ENCODE peak calls at places on chromosomes 16 and 17, in five cellular contexts. A is CD8-positive, alpha-beta memory T cell; Q is GM23248; L is CD4-positive, CD25-positive, alpha-beta regulatory T cell; G is aorta. P is an unnamed sample.

GRCh38 chr16:1688807-1689560 is 10.9 kb downstream of the JPT2 start:
- DNase-seq in G (no peak), A (no peak), L (no peak), Q (no peak), P (no peak)

GRCh38 chr16:70665806-70666735 is 19.7 kb downstream of the IL34 start:
- DNase-seq in L (no peak), A (no peak), Q (no peak), G (peak; percentile 65), P (peak; percentile 42)

GRCh38 chr17:4155980-4156620 is 13.1 kb downstream of the CYB5D2 start:
- DNase-seq in A (no peak), L (no peak), G (no peak), Q (no peak), P (peak; percentile 16)

GRCh38 chr17:75927286-75927922 is 13.4 kb downstream of the FBF1 start:
- DNase-seq in A (no peak), G (no peak), L (no peak), Q (peak; percentile 38), P (peak; percentile 92)

GRCh38 chr16:23225109-23225508 is 42.6 kb downstream of the SCNN1G start:
- DNase-seq in Q (no peak), L (no peak), G (no peak), A (no peak), P (no peak)

GRCh38 chr16:61581417-61582046 is 454.7 kb downstream of the CDH8 start:
- DNase-seq in G (peak; percentile 66), Q (no peak), A (no peak), L (no peak), P (peak; percentile 3)

GRCh38 chr17:15157051-15157450 is 108.1 kb downstream of the PMP22 start:
- DNase-seq in Q (peak; percentile 75), G (no peak), L (no peak), A (no peak), P (no peak)

GRCh38 chr16:87410958-87411357 is 18.8 kb downstream of the MAP1LC3B start:
- DNase-seq in Q (no peak), A (no peak), G (no peak), L (no peak), P (peak; percentile 77)

GRCh38 chr17:82200743-82201497 is 11.7 kb downstream of the CCDC57 start:
- DNase-seq in G (no peak), Q (no peak), A (peak; percentile 55), L (peak; percentile 50), P (no peak)

GRCh38 chr17:30920282-30920681 is 1.5 kb upstream of the ADAP2 start:
- DNase-seq in L (no peak), Q (peak; percentile 30), A (no peak), G (peak; percentile 37), P (peak; percentile 80)

GRCh38 chr17:7573324-7574080 is 5.9 kb upstream of the CD68 start:
- DNase-seq in Q (peak; percentile 95), L (peak; percentile 87), G (peak; percentile 96), A (peak; percentile 89), P (peak; percentile 98)

GRCh38 chr17:12618557-12618956 is 47.1 kb upstream of the MYOCD start:
- DNase-seq in L (no peak), A (no peak), Q (peak; percentile 23), G (no peak), P (no peak)

GRCh38 chr17:28033972-28034714 is 8.3 kb upstream of the NLK start:
- DNase-seq in G (no peak), Q (peak; percentile 93), L (no peak), A (no peak), P (no peak)

GRCh38 chr17:62921837-62922236 is 44.2 kb upstream of the TANC2 start:
- DNase-seq in Q (no peak), L (no peak), G (no peak), A (no peak), P (no peak)

GRCh38 chr16:85210423-85211169 is 98.3 kb upstream of the CIBAR2 start:
- DNase-seq in Q (peak; percentile 89), A (no peak), G (no peak), L (no peak), P (no peak)

GRCh38 chr16:23254338-23254737 is 47.8 kb upstream of the SCNN1B start:
- DNase-seq in L (no peak), A (no peak), Q (peak; percentile 66), G (no peak), P (no peak)

GRCh38 chr17:29150191-29150590 is 30.0 kb downstream of the MYO18A start:
- DNase-seq in G (no peak), A (no peak), L (no peak), Q (no peak), P (no peak)

GRCh38 chr16:85104821-85105391 is 7.4 kb downstream of the CIBAR2 start:
- DNase-seq in G (no peak), L (no peak), Q (no peak), A (peak; percentile 12), P (no peak)

GRCh38 chr17:71084219-71084618 is 914.9 kb downstream of the KCNJ2 start:
- DNase-seq in A (no peak), G (no peak), L (no peak), Q (peak; percentile 35), P (peak; percentile 36)

GRCh38 chr16:85557976-85558589 is 55.0 kb upstream of the GSE1 start:
- DNase-seq in L (no peak), G (no peak), A (no peak), Q (no peak), P (no peak)

GRCh38 chr16:27774779-27775178 is 224.8 kb downstream of the KATNIP start:
- DNase-seq in L (no peak), Q (no peak), A (no peak), G (peak; percentile 68), P (peak; percentile 63)

GRCh38 chr17:59427996-59428395 is 96.5 kb downstream of the YPEL2 start:
- DNase-seq in G (no peak), Q (peak; percentile 89), A (no peak), L (no peak), P (no peak)

GRCh38 chr17:39679521-39680192 is 8.2 kb downstream of the PGAP3 start:
- DNase-seq in G (no peak), Q (no peak), L (no peak), A (peak; percentile 25), P (no peak)

GRCh38 chr16:3173892-3174617 is 13.9 kb upstream of the OR1F1 start:
- DNase-seq in L (no peak), Q (peak; percentile 22), G (peak; percentile 70), A (no peak), P (peak; percentile 92)

GRCh38 chr17:29016635-29017034 is 10.8 kb upstream of the SEZ6 start:
- DNase-seq in Q (no peak), G (no peak), L (no peak), A (no peak), P (no peak)

GRCh38 chr17:49557204-49558024 is 18.3 kb upstream of the NXPH3 start:
- DNase-seq in G (peak; percentile 57), L (no peak), Q (peak; percentile 67), A (no peak), P (peak; percentile 80)

GRCh38 chr17:71760062-71760720 is 360.6 kb upstream of the SOX9 start:
- DNase-seq in Q (peak; percentile 43), A (no peak), L (no peak), G (no peak), P (no peak)

GRCh38 chr16:53518550-53519416 is 15.8 kb upstream of the AKTIP start:
- DNase-seq in A (peak; percentile 76), G (no peak), Q (peak; percentile 8), L (peak; percentile 68), P (no peak)

GRCh38 chr16:53523126-53523804 is 20.3 kb upstream of the AKTIP start:
- DNase-seq in A (no peak), Q (no peak), L (no peak), G (no peak), P (no peak)

GRCh38 chr16:53517851-53518250 is 14.8 kb upstream of the AKTIP start:
- DNase-seq in A (no peak), Q (no peak), G (no peak), L (no peak), P (no peak)

GRCh38 chr16:53515811-53516210 is 12.8 kb upstream of the AKTIP start:
- DNase-seq in A (no peak), Q (no peak), G (no peak), L (no peak), P (no peak)

GRCh38 chr16:53519417-53520091 is 16.5 kb upstream of the AKTIP start:
- DNase-seq in Q (no peak), A (no peak), G (no peak), L (no peak), P (no peak)
- H3K4me3 ChIP-seq in Q (no peak overlapping the region), A (peak overlapping the region; percentile 76), G (no peak overlapping the region), L (peak overlapping the region; percentile 90), P (no peak overlapping the region)

GRCh38 chr16:19864566-19864965 is 20.1 kb downstream of the GPRC5B start:
- DNase-seq in A (no peak), G (peak; percentile 42), Q (no peak), L (no peak), P (no peak)

GRCh38 chr16:19871721-19872120 is 12.9 kb downstream of the GPRC5B start:
- DNase-seq in G (no peak), L (no peak), Q (no peak), A (no peak), P (no peak)

GRCh38 chr16:19872179-19872863 is 12.3 kb downstream of the GPRC5B start:
- DNase-seq in Q (no peak), L (no peak), A (no peak), G (no peak), P (no peak)

GRCh38 chr16:19863990-19864389 is 20.7 kb downstream of the GPRC5B start:
- DNase-seq in G (peak; percentile 8), L (no peak), Q (no peak), A (no peak), P (peak; percentile 7)

DNA sequence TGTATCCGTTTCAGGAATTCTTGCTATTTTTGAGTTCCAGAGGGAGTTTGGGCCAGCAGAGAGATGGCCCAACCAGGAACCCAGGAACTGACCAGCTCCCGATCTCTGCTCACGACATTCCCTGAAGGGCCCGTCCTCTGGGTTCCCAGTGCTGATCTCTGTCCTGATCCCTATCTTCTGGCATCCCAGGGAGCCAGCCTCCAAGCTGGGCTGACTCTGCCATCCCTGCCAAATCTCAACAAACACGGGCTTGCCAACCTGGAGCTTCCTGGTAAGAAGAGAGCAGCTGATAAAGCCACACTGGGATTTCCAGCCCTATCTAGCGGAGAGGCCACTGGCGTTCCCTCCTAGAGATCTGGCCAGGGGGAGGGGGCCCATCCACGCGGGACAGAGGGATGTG is 16.2 kb downstream of the GPRC5B start:
- DNase-seq in G (peak; percentile 22), L (no peak), Q (no peak), A (no peak), P (no peak)
- H3K36me3 ChIP-seq in G (no peaks in the 10 kb centered on the region), L (no peaks in the 10 kb centered on the region), Q (no peaks in the 10 kb centered on the region), A (no peaks in the 10 kb centered on the region), P (peaks cover 27% of the 10 kb centered on the region)

DNA sequence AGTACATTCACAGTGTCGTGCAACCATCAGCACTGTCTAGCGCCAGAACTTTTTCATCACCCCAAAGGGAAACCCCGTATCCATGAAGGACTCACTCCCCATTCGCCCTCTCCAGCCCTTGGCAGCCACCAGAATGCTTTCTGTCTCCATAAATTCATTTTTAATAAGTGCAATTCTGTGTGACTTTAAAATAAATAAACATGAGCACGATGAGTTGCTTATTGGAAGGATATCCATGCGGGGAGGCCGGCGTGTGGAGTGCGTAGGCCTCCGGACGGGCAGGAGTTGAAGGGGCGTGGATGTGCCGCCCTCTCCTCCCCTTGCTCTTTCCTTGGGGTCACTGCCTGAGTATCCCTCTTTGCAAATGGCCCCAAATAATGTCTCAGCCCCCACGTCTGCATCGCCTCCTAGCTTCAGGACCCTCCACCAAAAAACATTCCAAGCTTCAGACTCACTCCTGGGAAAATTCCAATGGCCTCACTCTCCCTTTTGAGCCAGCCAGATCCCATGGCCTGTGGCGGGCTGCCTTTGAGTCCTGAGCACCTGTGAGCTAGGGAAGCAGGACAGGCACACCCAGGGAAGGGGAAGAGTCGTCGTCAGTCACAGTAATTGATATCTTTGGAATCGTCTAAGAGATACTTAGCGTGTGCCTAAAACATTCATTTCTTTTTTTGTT is 306.3 kb downstream of the SEC14L1 start:
- DNase-seq in Q (no peak), L (no peak), G (no peak), A (no peak), P (no peak)
- H3K4me3 ChIP-seq in Q (no peak overlapping the region), L (peak overlapping the region; percentile 57), G (no peak overlapping the region), A (peak overlapping the region; percentile 66), P (no peak overlapping the region)

GRCh38 chr17:78679495-78680395 is 102.3 kb downstream of the CYTH1 start:
- DNase-seq in A (no peak), G (peak; percentile 47), L (no peak), Q (no peak), P (no peak)
- H3K36me3 ChIP-seq in A (peaks cover 79% of the 10 kb centered on the region), G (peaks cover 4% of the 10 kb centered on the region), L (peaks cover 92% of the 10 kb centered on the region), Q (no peaks in the 10 kb centered on the region), P (peaks cover 4% of the 10 kb centered on the region)